ENCODE peak calls at places on chromosomes 12 and 14, in eight cellular contexts. One of them, this sample, is unnamed.

GRCh38 chr14:104385189-104386135 is 194.1 kb upstream of the C14orf180 start:
- DNase-seq in AG10803: no peak
- DNase-seq in left ventricle myocardium inferior: no peak
- DNase-seq in psoas muscle: no peak
- DNase-seq in brain microvascular endothelial cell: no peak
- DNase-seq in GM12878: no peak
- DNase-seq in ovary: no peak
- DNase-seq in CD8-positive, alpha-beta T cell: no peak
- DNase-seq in this sample: no peak

GRCh38 chr14:23377873-23378563 is 1.2 kb downstream of the CMTM5 start:
- DNase-seq in AG10803: no peak
- DNase-seq in left ventricle myocardium inferior: no peak
- DNase-seq in psoas muscle: no peak
- DNase-seq in brain microvascular endothelial cell: no peak
- DNase-seq in GM12878: no peak
- DNase-seq in ovary: no peak
- DNase-seq in CD8-positive, alpha-beta T cell: no peak
- DNase-seq in this sample: no peak

GRCh38 chr14:77041837-77042557 is 13.5 kb upstream of the IRF2BPL start:
- DNase-seq in AG10803: peak; percentile 98
- DNase-seq in left ventricle myocardium inferior: peak; percentile 63
- DNase-seq in psoas muscle: peak; percentile 82
- DNase-seq in brain microvascular endothelial cell: peak; percentile 87
- DNase-seq in GM12878: no peak
- DNase-seq in ovary: peak; percentile 65
- DNase-seq in CD8-positive, alpha-beta T cell: no peak
- DNase-seq in this sample: no peak

GRCh38 chr14:45364565-45364964 is 111.6 kb upstream of the MIS18BP1 start:
- DNase-seq in AG10803: no peak
- DNase-seq in left ventricle myocardium inferior: no peak
- DNase-seq in psoas muscle: no peak
- DNase-seq in brain microvascular endothelial cell: no peak
- DNase-seq in GM12878: no peak
- DNase-seq in ovary: no peak
- DNase-seq in CD8-positive, alpha-beta T cell: no peak
- DNase-seq in this sample: no peak

GRCh38 chr14:56064513-56064912 is 53.7 kb upstream of the PELI2 start:
- DNase-seq in AG10803: no peak
- DNase-seq in left ventricle myocardium inferior: no peak
- DNase-seq in psoas muscle: no peak
- DNase-seq in brain microvascular endothelial cell: no peak
- DNase-seq in GM12878: no peak
- DNase-seq in ovary: no peak
- DNase-seq in CD8-positive, alpha-beta T cell: no peak
- DNase-seq in this sample: no peak

GRCh38 chr14:24368562-24369252 is 723 bp downstream of the NFATC4 start:
- DNase-seq in AG10803: peak; percentile 95
- DNase-seq in left ventricle myocardium inferior: peak; percentile 52
- DNase-seq in psoas muscle: peak; percentile 70
- DNase-seq in brain microvascular endothelial cell: peak; percentile 46
- DNase-seq in GM12878: no peak
- DNase-seq in ovary: peak; percentile 92
- DNase-seq in CD8-positive, alpha-beta T cell: peak; percentile 53
- DNase-seq in this sample: no peak

GRCh38 chr14:75222208-75222701 is 45.8 kb upstream of the TMED10 start:
- DNase-seq in AG10803: peak; percentile 86
- DNase-seq in left ventricle myocardium inferior: peak; percentile 18
- DNase-seq in psoas muscle: no peak
- DNase-seq in brain microvascular endothelial cell: peak; percentile 95
- DNase-seq in GM12878: peak; percentile 53
- DNase-seq in ovary: no peak
- DNase-seq in CD8-positive, alpha-beta T cell: no peak
- DNase-seq in this sample: no peak

GRCh38 chr14:71776463-71777359 is 155.5 kb upstream of the RGS6 start:
- DNase-seq in AG10803: peak; percentile 4
- DNase-seq in left ventricle myocardium inferior: no peak
- DNase-seq in psoas muscle: no peak
- DNase-seq in brain microvascular endothelial cell: no peak
- DNase-seq in GM12878: peak; percentile 25
- DNase-seq in ovary: no peak
- DNase-seq in CD8-positive, alpha-beta T cell: no peak
- DNase-seq in this sample: no peak

GRCh38 chr14:86892167-86892956 is 1100.6 kb downstream of the GALC start:
- DNase-seq in AG10803: no peak
- DNase-seq in left ventricle myocardium inferior: no peak
- DNase-seq in psoas muscle: no peak
- DNase-seq in brain microvascular endothelial cell: no peak
- DNase-seq in GM12878: no peak
- DNase-seq in ovary: no peak
- DNase-seq in CD8-positive, alpha-beta T cell: no peak
- DNase-seq in this sample: no peak

GRCh38 chr14:95426116-95426475 is 90.4 kb downstream of the SYNE3 start:
- DNase-seq in AG10803: no peak
- DNase-seq in left ventricle myocardium inferior: no peak
- DNase-seq in psoas muscle: no peak
- DNase-seq in brain microvascular endothelial cell: no peak
- DNase-seq in GM12878: no peak
- DNase-seq in ovary: no peak
- DNase-seq in CD8-positive, alpha-beta T cell: no peak
- DNase-seq in this sample: no peak

GRCh38 chr12:12428047-12428446 is 71.2 kb downstream of the BORCS5 start:
- DNase-seq in AG10803: no peak
- DNase-seq in left ventricle myocardium inferior: no peak
- DNase-seq in psoas muscle: no peak
- DNase-seq in brain microvascular endothelial cell: no peak
- DNase-seq in GM12878: no peak
- DNase-seq in ovary: no peak
- DNase-seq in CD8-positive, alpha-beta T cell: no peak
- DNase-seq in this sample: no peak

DNA sequence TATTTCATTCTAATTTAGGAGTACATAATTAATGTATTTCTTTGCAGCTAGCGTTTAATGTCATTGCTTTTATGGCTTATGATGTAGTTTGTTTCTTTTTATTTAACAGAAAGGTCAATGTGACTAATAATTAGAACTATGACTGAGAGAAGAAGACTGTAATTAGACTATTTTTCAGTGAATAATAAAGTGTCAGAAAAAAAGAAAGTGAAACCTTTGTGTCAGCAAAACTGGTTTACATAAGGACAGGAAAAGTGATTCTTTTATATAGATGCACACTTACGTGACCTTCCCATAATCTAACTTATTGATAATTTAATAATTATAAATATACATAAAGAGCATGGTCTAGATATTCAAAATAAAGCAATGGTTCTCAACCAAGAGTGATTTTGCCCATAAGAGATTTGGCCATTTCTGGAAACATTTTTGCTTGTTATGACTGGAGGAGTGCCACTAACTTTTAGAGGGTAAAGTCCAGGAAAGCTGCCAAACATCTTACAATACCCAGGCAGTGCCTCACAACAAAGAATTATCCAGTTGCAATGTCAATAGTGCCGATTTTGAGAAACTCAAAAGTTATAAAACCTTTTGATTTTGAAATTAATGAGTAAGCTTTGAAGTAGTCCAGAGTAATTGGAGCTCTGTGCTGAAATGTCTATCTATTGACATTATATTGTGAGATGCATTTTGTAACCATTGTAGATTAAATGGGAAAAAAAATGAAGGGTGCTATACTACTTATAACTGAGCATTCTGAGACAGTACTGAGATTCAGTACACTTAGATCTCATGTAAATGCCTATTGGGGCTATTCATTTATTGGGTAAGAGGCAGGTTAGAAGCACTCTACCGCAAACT is 227.1 kb downstream of the C12orf50 start:
- DNase-seq in AG10803: no peak
- DNase-seq in left ventricle myocardium inferior: no peak
- DNase-seq in psoas muscle: no peak
- DNase-seq in brain microvascular endothelial cell: no peak
- DNase-seq in GM12878: no peak
- DNase-seq in ovary: no peak
- DNase-seq in CD8-positive, alpha-beta T cell: no peak
- DNase-seq in this sample: no peak
- H3K4me3 ChIP-seq in AG10803: no peak overlapping the region
- H3K4me3 ChIP-seq in left ventricle myocardium inferior: no peak overlapping the region
- H3K4me3 ChIP-seq in psoas muscle: no peak overlapping the region
- H3K4me3 ChIP-seq in brain microvascular endothelial cell: no peak overlapping the region
- H3K4me3 ChIP-seq in GM12878: no peak overlapping the region
- H3K4me3 ChIP-seq in ovary: no peak overlapping the region
- H3K4me3 ChIP-seq in CD8-positive, alpha-beta T cell: no peak overlapping the region
- H3K4me3 ChIP-seq in this sample: no peak overlapping the region

GRCh38 chr12:90253142-90253541 is 544.5 kb upstream of the ATP2B1 start:
- DNase-seq in AG10803: no peak
- DNase-seq in left ventricle myocardium inferior: no peak
- DNase-seq in psoas muscle: no peak
- DNase-seq in brain microvascular endothelial cell: no peak
- DNase-seq in GM12878: no peak
- DNase-seq in ovary: no peak
- DNase-seq in CD8-positive, alpha-beta T cell: no peak
- DNase-seq in this sample: peak; percentile 13

GRCh38 chr12:90257927-90258624 is 549.4 kb upstream of the ATP2B1 start:
- DNase-seq in AG10803: no peak
- DNase-seq in left ventricle myocardium inferior: no peak
- DNase-seq in psoas muscle: no peak
- DNase-seq in brain microvascular endothelial cell: no peak
- DNase-seq in GM12878: no peak
- DNase-seq in ovary: no peak
- DNase-seq in CD8-positive, alpha-beta T cell: no peak
- DNase-seq in this sample: no peak

GRCh38 chr12:90250766-90251165 is 542.1 kb upstream of the ATP2B1 start:
- DNase-seq in AG10803: peak; percentile 62
- DNase-seq in left ventricle myocardium inferior: no peak
- DNase-seq in psoas muscle: no peak
- DNase-seq in brain microvascular endothelial cell: no peak
- DNase-seq in GM12878: no peak
- DNase-seq in ovary: no peak
- DNase-seq in CD8-positive, alpha-beta T cell: no peak
- DNase-seq in this sample: no peak

GRCh38 chr12:90250041-90250440 is 541.4 kb upstream of the ATP2B1 start:
- DNase-seq in AG10803: no peak
- DNase-seq in left ventricle myocardium inferior: no peak
- DNase-seq in psoas muscle: no peak
- DNase-seq in brain microvascular endothelial cell: no peak
- DNase-seq in GM12878: no peak
- DNase-seq in ovary: no peak
- DNase-seq in CD8-positive, alpha-beta T cell: no peak
- DNase-seq in this sample: no peak

GRCh38 chr12:90253674-90254181 is 545.1 kb upstream of the ATP2B1 start:
- DNase-seq in AG10803: peak; percentile 93
- DNase-seq in left ventricle myocardium inferior: peak; percentile 57
- DNase-seq in psoas muscle: peak; percentile 92
- DNase-seq in brain microvascular endothelial cell: peak; percentile 91
- DNase-seq in GM12878: peak; percentile 59
- DNase-seq in ovary: no peak
- DNase-seq in CD8-positive, alpha-beta T cell: peak; percentile 33
- DNase-seq in this sample: peak; percentile 87
- TF ChIP-seq CTCF in AG10803: peak; percentile 49
- TF ChIP-seq CTCF in left ventricle myocardium inferior: no peak
- TF ChIP-seq CTCF in psoas muscle: peak; percentile 41
- TF ChIP-seq CTCF in brain microvascular endothelial cell: peak; percentile 68
- TF ChIP-seq CTCF in GM12878: peak; percentile 39
- TF ChIP-seq CTCF in ovary: no peak
- TF ChIP-seq CTCF in CD8-positive, alpha-beta T cell: no peak
- TF ChIP-seq CTCF in this sample: peak; percentile 59

DNA sequence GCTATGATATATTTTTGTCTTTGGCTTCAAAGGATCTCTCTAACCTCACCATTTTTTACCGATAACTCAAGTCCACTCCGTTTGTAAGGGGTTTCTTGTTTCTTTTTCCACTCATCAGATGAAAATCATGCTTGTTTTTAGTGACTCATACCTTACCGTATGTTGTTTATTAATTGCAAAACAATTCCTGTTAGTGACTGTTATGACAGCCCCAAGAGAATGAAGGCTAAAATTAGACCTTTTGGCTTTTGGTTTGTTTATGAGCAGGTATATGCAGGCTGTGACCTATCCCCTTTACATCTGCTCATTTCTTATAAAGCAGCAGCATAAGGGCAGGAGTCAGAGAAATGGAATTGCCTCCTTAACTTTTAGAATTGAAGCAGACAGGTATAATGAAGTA is 319.8 kb downstream of the CEP128 start:
- DNase-seq in AG10803: peak; percentile 74
- DNase-seq in left ventricle myocardium inferior: no peak
- DNase-seq in psoas muscle: no peak
- DNase-seq in brain microvascular endothelial cell: no peak
- DNase-seq in GM12878: no peak
- DNase-seq in ovary: no peak
- DNase-seq in CD8-positive, alpha-beta T cell: no peak
- DNase-seq in this sample: no peak
- H3K4me3 ChIP-seq in AG10803: no peak overlapping the region
- H3K4me3 ChIP-seq in left ventricle myocardium inferior: no peak overlapping the region
- H3K4me3 ChIP-seq in psoas muscle: no peak overlapping the region
- H3K4me3 ChIP-seq in brain microvascular endothelial cell: no peak overlapping the region
- H3K4me3 ChIP-seq in GM12878: no peak overlapping the region
- H3K4me3 ChIP-seq in ovary: no peak overlapping the region
- H3K4me3 ChIP-seq in CD8-positive, alpha-beta T cell: no peak overlapping the region
- H3K4me3 ChIP-seq in this sample: no peak overlapping the region

GRCh38 chr14:68760771-68761170 is 32.1 kb downstream of the ZFP36L1 start:
- DNase-seq in AG10803: no peak
- DNase-seq in left ventricle myocardium inferior: no peak
- DNase-seq in psoas muscle: no peak
- DNase-seq in brain microvascular endothelial cell: no peak
- DNase-seq in GM12878: no peak
- DNase-seq in ovary: no peak
- DNase-seq in CD8-positive, alpha-beta T cell: no peak
- DNase-seq in this sample: no peak

GRCh38 chr14:68757618-68758081 is 35.2 kb downstream of the ZFP36L1 start:
- DNase-seq in AG10803: peak; percentile 68
- DNase-seq in left ventricle myocardium inferior: peak; percentile 27
- DNase-seq in psoas muscle: peak; percentile 74
- DNase-seq in brain microvascular endothelial cell: no peak
- DNase-seq in GM12878: no peak
- DNase-seq in ovary: no peak
- DNase-seq in CD8-positive, alpha-beta T cell: no peak
- DNase-seq in this sample: no peak

GRCh38 chr14:68759912-68760311 is 33.0 kb downstream of the ZFP36L1 start:
- DNase-seq in AG10803: no peak
- DNase-seq in left ventricle myocardium inferior: no peak
- DNase-seq in psoas muscle: no peak
- DNase-seq in brain microvascular endothelial cell: no peak
- DNase-seq in GM12878: no peak
- DNase-seq in ovary: no peak
- DNase-seq in CD8-positive, alpha-beta T cell: no peak
- DNase-seq in this sample: no peak

GRCh38 chr14:68758301-68758700 is 34.6 kb downstream of the ZFP36L1 start:
- DNase-seq in AG10803: no peak
- DNase-seq in left ventricle myocardium inferior: no peak
- DNase-seq in psoas muscle: no peak
- DNase-seq in brain microvascular endothelial cell: no peak
- DNase-seq in GM12878: no peak
- DNase-seq in ovary: no peak
- DNase-seq in CD8-positive, alpha-beta T cell: no peak
- DNase-seq in this sample: no peak

GRCh38 chr14:68759017-68759569 is 33.8 kb downstream of the ZFP36L1 start:
- DNase-seq in AG10803: no peak
- DNase-seq in left ventricle myocardium inferior: no peak
- DNase-seq in psoas muscle: no peak
- DNase-seq in brain microvascular endothelial cell: no peak
- DNase-seq in GM12878: no peak
- DNase-seq in ovary: no peak
- DNase-seq in CD8-positive, alpha-beta T cell: no peak
- DNase-seq in this sample: no peak
- TF ChIP-seq CTCF in AG10803: no peak
- TF ChIP-seq CTCF in left ventricle myocardium inferior: no peak
- TF ChIP-seq CTCF in psoas muscle: no peak
- TF ChIP-seq CTCF in brain microvascular endothelial cell: no peak
- TF ChIP-seq CTCF in GM12878: no peak
- TF ChIP-seq CTCF in ovary: no peak
- TF ChIP-seq CTCF in CD8-positive, alpha-beta T cell: no peak
- TF ChIP-seq CTCF in this sample: no peak

This sample was measured in GM12864.